ENCODE peak calls at places on chromosome 21, in four cellular contexts. P, U, K and R are unnamed samples.

GRCh38 chr21:36980280-36981048 is 14.0 kb upstream of the HLCS start:
- DNase-seq in P (no peak), U (peak), K (peak), R (no peak)

GRCh38 chr21:27024316-27024715 is 57.4 kb upstream of the ADAMTS5 start:
- DNase-seq in U (peak), P (no peak), K (peak), R (no peak)

GRCh38 chr21:29372063-29372802 is 73.5 kb downstream of the BACH1 start:
- DNase-seq in P (peak), K (peak), U (peak), R (peak)

GRCh38 chr21:25670726-25671125 is 31.7 kb downstream of the JAM2 start:
- DNase-seq in U (peak), K (peak), P (no peak), R (no peak)

GRCh38 chr21:29538115-29538514 is 239.4 kb downstream of the BACH1 start:
- DNase-seq in U (peak), P (no peak), K (peak), R (no peak)

GRCh38 chr21:36250423-36251075 is 69.4 kb upstream of the MORC3 start:
- DNase-seq in U (no peak), K (no peak), P (no peak), R (no peak)

GRCh38 chr21:23127973-23128372 is 2129.8 kb downstream of the NCAM2 start:
- DNase-seq in P (no peak), U (no peak), K (no peak), R (no peak)

GRCh38 chr21:37595944-37596343 is 229.4 kb downstream of the DYRK1A start:
- DNase-seq in K (no peak), U (no peak), P (no peak), R (no peak)

GRCh38 chr21:35428489-35428888 is 379.4 kb upstream of the RUNX1 start:
- DNase-seq in K (peak), U (peak), P (peak), R (peak)

GRCh38 chr21:42258150-42258884 is 39.4 kb downstream of the ABCG1 start:
- DNase-seq in P (peak), U (peak), K (peak), R (peak)

GRCh38 chr21:42443876-42444744 is 40.4 kb downstream of the UBASH3A start:
- DNase-seq in U (no peak), P (no peak), K (no peak), R (no peak)

GRCh38 chr21:28811860-28812259 is 180.8 kb downstream of the LTN1 start:
- DNase-seq in K (no peak), U (no peak), P (no peak), R (no peak)

GRCh38 chr21:41167348-41168342 is at the start of gene BACE2:
- DNase-seq in K (peak), U (peak), P (peak), R (peak)

GRCh38 chr21:36540700-36541099 is 60.8 kb upstream of the CLDN14 start:
- DNase-seq in K (no peak), P (no peak), U (no peak), R (no peak)

GRCh38 chr21:35904995-35905972 is 155.0 kb downstream of the SETD4 start:
- DNase-seq in P (no peak), U (no peak), K (peak), R (no peak)

GRCh38 chr21:36845070-36845469 is 121.4 kb downstream of the HLCS start:
- DNase-seq in U (no peak), K (no peak), P (no peak), R (no peak)

GRCh38 chr21:28283652-28284490 is 708.8 kb downstream of the LTN1 start:
- DNase-seq in K (peak), U (peak), P (no peak), R (no peak)

GRCh38 chr21:33403128-33403785 is at the start of gene IFNGR2:
- DNase-seq in K (peak), U (peak), P (peak), R (no peak)

GRCh38 chr21:29914326-29914725 is 25.5 kb downstream of the GRIK1 start:
- DNase-seq in U (no peak), K (no peak), P (no peak), R (no peak)

GRCh38 chr21:18356801-18357200 is 46.8 kb downstream of the TMPRSS15 start:
- DNase-seq in K (no peak), U (no peak), P (no peak), R (no peak)

GRCh38 chr21:16423921-16424320 is 694.1 kb downstream of the USP25 start:
- DNase-seq in U (no peak), K (no peak), P (no peak), R (no peak)
- H3K4me3 ChIP-seq in U (no peak), K (no peak), P (no peak), R (no peak)

GRCh38 chr21:44572959-44573583 is 458 bp upstream of the KRTAP10-4 start:
- DNase-seq in P (no peak), K (peak), U (no peak), R (no peak)

GRCh38 chr21:44576025-44576420 is 2.5 kb downstream of the KRTAP10-4 start:
- DNase-seq in K (no peak), P (no peak), U (no peak), R (no peak)

GRCh38 chr21:44575307-44576024 is 1.9 kb downstream of the KRTAP10-4 start:
- DNase-seq in U (no peak), K (no peak), P (no peak), R (no peak)

GRCh38 chr21:44571844-44572782 is 1.4 kb upstream of the KRTAP10-4 start:
- DNase-seq in K (no peak), P (no peak), U (no peak), R (no peak)

GRCh38 chr21:44574457-44575306 is 1.2 kb downstream of the KRTAP10-4 start:
- DNase-seq in U (no peak), P (no peak), K (no peak), R (no peak)
- H3K4me3 ChIP-seq in U (no peak), P (no peak), K (no peak), R (no peak)

GRCh38 chr21:46098303-46099141 is 610 bp downstream of the COL6A2 start:
- DNase-seq in U (peak), P (no peak), K (peak), R (no peak)

GRCh38 chr21:46099476-46099875 is 1.6 kb downstream of the COL6A2 start:
- DNase-seq in U (peak), P (no peak), K (peak), R (no peak)

GRCh38 chr21:46097826-46098286 is at the start of gene COL6A2:
- DNase-seq in K (peak), U (peak), P (no peak), R (no peak)

GRCh38 chr21:46100020-46100419 is 2.1 kb downstream of the COL6A2 start:
- DNase-seq in U (no peak), P (no peak), K (no peak), R (no peak)

GRCh38 chr21:46100426-46100825 is 2.5 kb downstream of the COL6A2 start:
- DNase-seq in K (peak), U (peak), P (no peak), R (no peak)
- H3K4me3 ChIP-seq in K (peak), U (peak), P (no peak), R (no peak)

GRCh38 chr21:39063517-39063916 is 119.7 kb downstream of the PSMG1 start:
- DNase-seq in K (no peak), U (no peak), P (no peak), R (no peak)
- H3K4me3 ChIP-seq in K (no peak), U (no peak), P (no peak), R (no peak)

DNA sequence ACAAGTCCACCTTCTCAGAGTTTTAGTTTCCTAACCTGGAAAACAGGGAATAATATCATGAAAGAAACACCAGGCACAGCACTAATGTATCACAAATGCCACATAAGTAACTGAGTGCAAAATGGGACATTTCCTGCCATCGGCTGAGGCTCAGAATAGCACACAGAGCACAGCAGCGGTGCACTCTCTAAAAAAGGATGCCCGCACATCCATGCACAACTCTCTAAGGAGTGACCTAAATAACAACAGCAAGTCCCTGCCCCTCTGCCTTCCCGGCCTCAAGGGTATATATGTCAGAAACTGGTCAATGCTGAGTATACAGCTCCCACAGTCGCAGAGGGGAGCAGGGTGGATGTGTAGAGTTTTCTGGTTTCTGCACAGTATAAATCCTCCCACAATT is 100.1 kb upstream of the ERG start:
- DNase-seq in U (no peak), K (no peak), P (no peak), R (no peak)
- H3K4me3 ChIP-seq in U (no peak), K (no peak), P (no peak), R (no peak)

GRCh38 chr21:14900058-14900457 is 164.7 kb downstream of the NRIP1 start:
- DNase-seq in K (peak), U (peak), P (no peak), R (no peak)

GRCh38 chr21:14890141-14890540 is 174.7 kb downstream of the NRIP1 start:
- DNase-seq in K (no peak), P (no peak), U (no peak), R (no peak)

GRCh38 chr21:14900611-14901010 is 164.2 kb downstream of the NRIP1 start:
- DNase-seq in K (peak), U (peak), P (no peak), R (no peak)

GRCh38 chr21:14901482-14901958 is 163.3 kb downstream of the NRIP1 start:
- DNase-seq in P (peak), K (peak), U (peak), R (no peak)

DNA sequence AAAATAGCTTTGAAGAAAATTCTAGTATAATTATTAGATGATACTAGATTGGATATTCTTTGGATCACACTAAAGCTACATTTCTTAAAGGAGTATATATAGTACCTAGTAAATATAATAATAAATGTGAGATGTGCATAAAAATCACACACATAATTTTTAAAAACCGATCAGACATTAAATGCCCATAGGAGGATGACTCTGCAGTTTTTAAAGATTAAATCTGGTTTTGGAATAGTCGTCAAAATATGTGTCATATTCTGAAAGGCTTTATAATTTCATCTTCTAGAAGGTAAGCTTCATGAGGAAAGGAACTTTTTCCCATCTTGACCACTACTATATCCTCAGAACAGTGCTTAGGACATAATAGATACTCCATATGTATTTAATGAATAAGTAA is 169.0 kb downstream of the NRIP1 start:
- DNase-seq in U (no peak), K (no peak), P (no peak), R (no peak)
- H3K4me3 ChIP-seq in U (no peak), K (no peak), P (no peak), R (no peak)